ENCODE peak calls at places on chromosomes 13 and 19, in six cellular contexts. One of them, this sample, is unnamed.

GRCh38 chr13:112270951-112271350 is 105.2 kb upstream of the SPACA7 start:
- DNase-seq in thoracic aorta: no peak
- DNase-seq in AG09309: no peak
- DNase-seq in nephron progenitor cell: no peak
- DNase-seq in AG04450: no peak
- DNase-seq in NCI-H2081: no peak
- DNase-seq in this sample: no peak

GRCh38 chr19:32580901-32581703 is at the start of gene PDCD5:
- DNase-seq in thoracic aorta: peak; percentile 69
- DNase-seq in AG09309: peak; percentile 59
- DNase-seq in nephron progenitor cell: peak; percentile 97
- DNase-seq in AG04450: peak; percentile 68
- DNase-seq in NCI-H2081: peak; percentile 92
- DNase-seq in this sample: peak; percentile 96

GRCh38 chr19:7442423-7442822 is 46.4 kb downstream of the PEX11G start:
- DNase-seq in thoracic aorta: no peak
- DNase-seq in AG09309: no peak
- DNase-seq in nephron progenitor cell: no peak
- DNase-seq in AG04450: no peak
- DNase-seq in NCI-H2081: no peak
- DNase-seq in this sample: no peak

GRCh38 chr13:50650936-50651638 is 192.4 kb downstream of the DLEU7 start:
- DNase-seq in thoracic aorta: no peak
- DNase-seq in AG09309: no peak
- DNase-seq in nephron progenitor cell: no peak
- DNase-seq in AG04450: peak; percentile 23
- DNase-seq in NCI-H2081: peak; percentile 33
- DNase-seq in this sample: no peak

GRCh38 chr13:77969299-77969698 is 50.7 kb upstream of the EDNRB start:
- DNase-seq in thoracic aorta: no peak
- DNase-seq in AG09309: no peak
- DNase-seq in nephron progenitor cell: no peak
- DNase-seq in AG04450: no peak
- DNase-seq in NCI-H2081: no peak
- DNase-seq in this sample: no peak

GRCh38 chr19:35882074-35882832 is 13.9 kb downstream of the APLP1 start:
- DNase-seq in thoracic aorta: no peak
- DNase-seq in AG09309: peak; percentile 66
- DNase-seq in nephron progenitor cell: no peak
- DNase-seq in AG04450: peak; percentile 61
- DNase-seq in NCI-H2081: peak; percentile 65
- DNase-seq in this sample: no peak

GRCh38 chr13:104823071-104823470 is 1712.4 kb downstream of the EFNB2 start:
- DNase-seq in thoracic aorta: no peak
- DNase-seq in AG09309: no peak
- DNase-seq in nephron progenitor cell: no peak
- DNase-seq in AG04450: no peak
- DNase-seq in NCI-H2081: no peak
- DNase-seq in this sample: no peak

GRCh38 chr13:43087960-43088580 is 64.7 kb downstream of the DNAJC15 start:
- DNase-seq in thoracic aorta: no peak
- DNase-seq in AG09309: no peak
- DNase-seq in nephron progenitor cell: no peak
- DNase-seq in AG04450: no peak
- DNase-seq in NCI-H2081: no peak
- DNase-seq in this sample: no peak

GRCh38 chr13:108575430-108575829 is 54.0 kb upstream of the MYO16 start:
- DNase-seq in thoracic aorta: no peak
- DNase-seq in AG09309: no peak
- DNase-seq in nephron progenitor cell: no peak
- DNase-seq in AG04450: no peak
- DNase-seq in NCI-H2081: no peak
- DNase-seq in this sample: no peak